ENCODE peak calls at places on chromosome 10, in five cellular contexts. W is HCEC 1CT; D is H9; M is activated CD8-positive, alpha-beta memory T cell treated with anti-CD3 and anti-CD28 coated beads for 1 hour; T is activated gamma-delta T cell. L is an unnamed sample.

GRCh38 chr10:29702288-29703164 is 67.8 kb upstream of the SVIL start:
- DNase-seq in D (no peak), T (no peak), M (no peak), W (no peak), L (no peak)

GRCh38 chr10:110007171-110007700 is 548 bp upstream of the ADD3 start:
- DNase-seq in T (no peak), D (no peak), W (peak; percentile 44), M (no peak), L (peak; percentile 64)

GRCh38 chr10:8174762-8175161 is 120.3 kb downstream of the GATA3 start:
- DNase-seq in D (peak; percentile 84), M (no peak), T (no peak), W (no peak), L (no peak)

GRCh38 chr10:70928140-70928539 is 39.8 kb upstream of the PCBD1 start:
- DNase-seq in W (no peak), D (no peak), T (no peak), M (no peak), L (no peak)

GRCh38 chr10:125629758-125630376 is 53.1 kb downstream of the TEX36 start:
- DNase-seq in T (no peak), W (peak; percentile 27), M (no peak), D (no peak), L (peak; percentile 54)

GRCh38 chr10:79243211-79244067 is 103.8 kb upstream of the PPIF start:
- DNase-seq in W (peak; percentile 11), D (peak; percentile 65), T (peak; percentile 40), M (no peak), L (no peak)

GRCh38 chr10:18566177-18566576 is 85.2 kb downstream of the NSUN6 start:
- DNase-seq in D (no peak), M (no peak), T (no peak), W (no peak), L (no peak)

GRCh38 chr10:14560794-14561765 is 213.6 kb downstream of the FAM107B start:
- DNase-seq in D (no peak), W (no peak), M (no peak), T (no peak), L (no peak)

GRCh38 chr10:14669576-14669975 is 105.1 kb downstream of the FAM107B start:
- DNase-seq in T (no peak), W (no peak), D (no peak), M (no peak), L (no peak)

GRCh38 chr10:124837687-124838086 is 36.1 kb downstream of the ABRAXAS2 start:
- DNase-seq in W (no peak), M (no peak), T (no peak), D (no peak), L (no peak)

GRCh38 chr10:101830322-101831168 is 12.3 kb upstream of the OGA start:
- DNase-seq in D (peak; percentile 86), T (peak; percentile 92), M (peak; percentile 88), W (peak; percentile 90), L (peak; percentile 92)

GRCh38 chr10:63206997-63207952 is 74.1 kb downstream of the NRBF2 start:
- DNase-seq in D (no peak), T (no peak), M (no peak), W (peak; percentile 91), L (peak; percentile 92)

GRCh38 chr10:96034625-96035024 is 8.8 kb upstream of the CCNJ start:
- DNase-seq in D (no peak), M (no peak), W (no peak), T (no peak), L (no peak)

GRCh38 chr10:60778214-60778977 is at the start of gene CDK1:
- DNase-seq in D (peak; percentile 99), W (peak; percentile 99), T (peak; percentile 61), M (peak; percentile 87), L (peak; percentile 99)

GRCh38 chr10:91883549-91884542 is 25.4 kb downstream of the FGFBP3 start:
- DNase-seq in T (no peak), W (no peak), D (peak; percentile 61), M (no peak), L (peak; percentile 77)

GRCh38 chr10:79582096-79582495 is 21.9 kb upstream of the SFTPA2 start:
- DNase-seq in M (no peak), T (no peak), D (no peak), W (no peak), L (no peak)

L was measured in cardiac fibroblast.